ENCODE peak calls at places on chromosome 22, in five cellular contexts. S, O, F, V and X are unnamed samples.

GRCh38 chr22:36285017-36285416 is 32.1 kb downstream of the APOL1 start:
- DNase-seq in S (no peak), V (no peak), O (no peak), F (no peak), X (no peak)

GRCh38 chr22:49896201-49896600 is 22.0 kb downstream of the ALG12 start:
- DNase-seq in V (no peak), F (no peak), O (no peak), S (no peak), X (no peak)

GRCh38 chr22:50192056-50192824 is 6.5 kb downstream of the TRABD start:
- DNase-seq in F (no peak), S (no peak), V (no peak), O (no peak), X (no peak)

GRCh38 chr22:38853149-38853548 is 9.3 kb upstream of the NPTXR start:
- DNase-seq in O (no peak), S (no peak), V (no peak), F (no peak), X (no peak)

GRCh38 chr22:46622081-46622521 is 1.9 kb downstream of the GRAMD4 start:
- DNase-seq in O (no peak), F (peak), S (no peak), V (no peak), X (no peak)

GRCh38 chr22:44545773-44546172 is 47.7 kb upstream of the RTL6 start:
- DNase-seq in O (no peak), V (no peak), F (no peak), S (no peak), X (no peak)

GRCh38 chr22:35581023-35581413 is 36.1 kb downstream of the MB start:
- DNase-seq in O (no peak), F (no peak), V (no peak), S (no peak), X (no peak)

GRCh38 chr22:43446881-43447280 is 35.1 kb downstream of the MPPED1 start:
- DNase-seq in O (no peak), S (no peak), V (no peak), F (peak), X (no peak)

GRCh38 chr22:39524753-39525657 is 4.6 kb downstream of the ATF4 start:
- DNase-seq in V (no peak), F (no peak), O (no peak), S (no peak), X (no peak)

GRCh38 chr22:46303347-46303965 is 6.8 kb downstream of the GTSE1 start:
- DNase-seq in O (no peak), S (peak), V (no peak), F (no peak), X (no peak)

GRCh38 chr22:20268350-20269012 is 363 bp upstream of the RTN4R start:
- DNase-seq in V (peak), S (no peak), O (peak), F (peak), X (peak)

GRCh38 chr22:16815073-16815472 is 10.1 kb downstream of the XKR3 start:
- DNase-seq in F (no peak), S (no peak), V (no peak), O (no peak), X (no peak)

GRCh38 chr22:37647928-37648327 is 8.5 kb downstream of the SH3BP1 start:
- DNase-seq in O (no peak), V (no peak), F (no peak), S (no peak), X (no peak)

GRCh38 chr22:17337639-17338038 is 31.6 kb upstream of the CECR2 start:
- DNase-seq in F (no peak), O (no peak), S (no peak), V (no peak), X (no peak)

GRCh38 chr22:19464546-19464945 is 14.4 kb downstream of the UFD1 start:
- DNase-seq in V (no peak), O (no peak), S (no peak), F (no peak), X (no peak)

GRCh38 chr22:48567213-48567975 is 1260.3 kb downstream of the BRD1 start:
- DNase-seq in V (no peak), F (no peak), O (no peak), S (no peak), X (no peak)

GRCh38 chr22:48083502-48083901 is 1321.1 kb downstream of the TBC1D22A start:
- DNase-seq in O (no peak), S (no peak), F (no peak), V (no peak), X (no peak)

GRCh38 chr22:28408702-28409101 is 270.9 kb downstream of the TTC28 start:
- DNase-seq in O (no peak), V (no peak), F (peak), S (no peak), X (no peak)

GRCh38 chr22:32605576-32605975 is 131.0 kb downstream of the FBXO7 start:
- DNase-seq in V (no peak), O (no peak), F (no peak), S (no peak), X (no peak)

GRCh38 chr22:19674129-19674928 is 40.0 kb upstream of the SEPTIN5 start:
- DNase-seq in F (no peak), S (no peak), V (no peak), O (no peak), X (no peak)

GRCh38 chr22:50150161-50151129 is 20.1 kb upstream of the PANX2 start:
- DNase-seq in F (no peak), O (no peak), S (peak), V (no peak), X (no peak)

GRCh38 chr22:22728382-22728781 is 84.0 kb downstream of the GGTLC2 start:
- DNase-seq in O (no peak), V (no peak), F (no peak), S (no peak), X (no peak)

GRCh38 chr22:17436382-17436951 is 67.2 kb downstream of the CECR2 start:
- DNase-seq in F (peak), V (no peak), O (no peak), S (no peak), X (no peak)